ENCODE peak calls at places on chromosomes 7 and 10, in six cellular contexts. G, H, B, D, M and A are unnamed samples.

GRCh38 chr10:5628798-5629788 is 37.3 kb downstream of the ASB13 start:
- DNase-seq in G (no peak), H (no peak), B (no peak), D (no peak), M (no peak), A (no peak)

GRCh38 chr7:82288769-82289535 is 154.6 kb downstream of the CACNA2D1 start:
- DNase-seq in G (no peak), H (no peak), B (no peak), D (no peak), M (no peak), A (no peak)

GRCh38 chr10:124539935-124540641 is 78.5 kb downstream of the LHPP start:
- DNase-seq in G (no peak), H (peak), B (peak), D (no peak), M (peak), A (peak)

GRCh38 chr10:35355971-35356724 is 19.8 kb downstream of the CCNY start:
- DNase-seq in G (no peak), H (no peak), B (no peak), D (no peak), M (no peak), A (no peak)

GRCh38 chr10:124541076-124541903 is 79.7 kb downstream of the LHPP start:
- DNase-seq in G (no peak), H (no peak), B (no peak), D (no peak), M (no peak), A (no peak)

GRCh38 chr10:110074986-110075664 is 67.3 kb downstream of the ADD3 start:
- DNase-seq in G (peak), H (no peak), B (no peak), D (no peak), M (no peak), A (no peak)

GRCh38 chr10:35540296-35541164 is 64.6 kb upstream of the GJD4 start:
- DNase-seq in G (no peak), H (no peak), B (no peak), D (no peak), M (no peak), A (no peak)

GRCh38 chr10:33594475-33594874 is 260.0 kb upstream of the NRP1 start:
- DNase-seq in G (no peak), H (no peak), B (no peak), D (no peak), M (no peak), A (no peak)

GRCh38 chr7:85103352-85103751 is 83.5 kb downstream of the SEMA3D start:
- DNase-seq in G (no peak), H (no peak), B (no peak), D (peak), M (no peak), A (peak)

GRCh38 chr7:55569797-55570196 is 2.5 kb downstream of the VOPP1 start:
- DNase-seq in G (no peak), H (no peak), B (no peak), D (no peak), M (no peak), A (no peak)

GRCh38 chr7:123876557-123877256 is 31.7 kb downstream of the HYAL4 start:
- DNase-seq in G (no peak), H (no peak), B (no peak), D (no peak), M (no peak), A (no peak)

GRCh38 chr7:155975490-155975889 is 163.2 kb upstream of the SHH start:
- DNase-seq in G (no peak), H (no peak), B (no peak), D (no peak), M (no peak), A (no peak)

GRCh38 chr10:22633528-22633927 is 80.8 kb downstream of the PIP4K2A start:
- DNase-seq in G (no peak), H (no peak), B (no peak), D (no peak), M (no peak), A (no peak)

GRCh38 chr10:27446091-27446918 is 57.8 kb upstream of the RAB18 start:
- DNase-seq in G (peak), H (no peak), B (no peak), D (no peak), M (no peak), A (no peak)

GRCh38 chr7:131066635-131067034 is 261.0 kb upstream of the MKLN1 start:
- DNase-seq in G (no peak), H (no peak), B (no peak), D (no peak), M (no peak), A (no peak)

GRCh38 chr7:131067220-131067619 is 260.5 kb upstream of the MKLN1 start:
- DNase-seq in G (no peak), H (no peak), B (peak), D (no peak), M (no peak), A (no peak)

GRCh38 chr7:131071786-131072504 is 255.7 kb upstream of the MKLN1 start:
- DNase-seq in G (no peak), H (no peak), B (no peak), D (peak), M (no peak), A (no peak)

GRCh38 chr7:131072505-131073091 is 255.1 kb upstream of the MKLN1 start:
- DNase-seq in G (no peak), H (no peak), B (no peak), D (no peak), M (no peak), A (no peak)

GRCh38 chr7:131068604-131069021 is 259.1 kb upstream of the MKLN1 start:
- DNase-seq in G (no peak), H (no peak), B (no peak), D (no peak), M (no peak), A (no peak)
- TF ChIP-seq CTCF in G (peak), H (no peak), B (peak), D (peak), M (no peak), A (peak)

DNA sequence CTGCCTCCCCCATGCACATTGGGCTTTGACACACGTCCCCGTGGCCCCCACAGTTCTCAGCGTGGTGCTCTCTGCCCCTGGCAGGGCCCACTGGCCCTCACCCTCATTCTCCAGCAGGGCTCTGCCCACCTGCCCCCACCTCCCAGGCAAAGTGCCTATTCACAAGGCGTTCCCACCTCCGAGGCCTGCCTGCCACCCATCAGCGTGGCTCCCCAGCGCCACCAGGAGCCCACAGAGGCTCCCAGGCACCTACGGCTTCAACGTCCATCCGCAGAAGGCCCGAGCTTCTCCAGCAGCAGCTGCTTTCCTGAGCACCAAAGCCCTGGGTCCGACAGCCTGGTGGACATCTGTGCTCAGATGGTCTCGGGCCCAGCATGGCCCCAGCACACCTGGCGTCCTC is 211.8 kb upstream of the PPP2R2D start:
- DNase-seq in G (no peak), H (no peak), B (no peak), D (no peak), M (no peak), A (no peak)
- TF ChIP-seq CTCF in G (no peak), H (no peak), B (no peak), D (no peak), M (no peak), A (no peak)

GRCh38 chr10:31460242-31460641 is 141.2 kb downstream of the ZEB1 start:
- DNase-seq in G (no peak), H (no peak), B (no peak), D (no peak), M (no peak), A (no peak)

GRCh38 chr10:31458974-31459373 is 140.0 kb downstream of the ZEB1 start:
- DNase-seq in G (no peak), H (no peak), B (no peak), D (no peak), M (no peak), A (no peak)

GRCh38 chr10:31456463-31456862 is 137.4 kb downstream of the ZEB1 start:
- DNase-seq in G (no peak), H (no peak), B (no peak), D (no peak), M (no peak), A (no peak)

GRCh38 chr10:31457858-31458257 is 138.8 kb downstream of the ZEB1 start:
- DNase-seq in G (no peak), H (no peak), B (no peak), D (no peak), M (no peak), A (no peak)
- TF ChIP-seq CTCF in G (no peak), H (no peak), B (no peak), D (no peak), M (no peak), A (no peak)

GRCh38 chr7:139720705-139721231 is 57.0 kb downstream of the HIPK2 start:
- DNase-seq in G (peak), H (no peak), B (no peak), D (no peak), M (no peak), A (no peak)
- TF ChIP-seq CTCF in G (no peak), H (no peak), B (no peak), D (no peak), M (no peak), A (no peak)